ENCODE peak calls at places on chromosomes 16 and 17, in nine cellular contexts. X is kidney, Z is thoracic aorta, N is body of pancreas, I is hepatocyte, T is aorta, W is left lung, D is neural progenitor cell, J is ovary. V is an unnamed sample.

GRCh38 chr16:81366316-81366932 is 51.7 kb downstream of the GAN start:
- DNase-seq in T (no peak), N (peak), J (no peak), Z (no peak), D (peak), I (peak), W (no peak), X (no peak), V (peak)

GRCh38 chr17:47099987-47100711 is 88.9 kb downstream of the CDC27 start:
- DNase-seq in J (peak), I (peak), N (peak), T (peak), W (peak), X (peak), Z (peak), D (peak), V (peak)

GRCh38 chr16:57372372-57373116 is at the start of gene CX3CL1:
- DNase-seq in N (peak), X (peak), W (peak), Z (no peak), D (peak), T (peak), J (peak), I (peak), V (peak)

GRCh38 chr17:61449707-61450640 is 2.2 kb upstream of the TBX4 start:
- DNase-seq in D (no peak), W (no peak), T (no peak), Z (no peak), N (no peak), I (no peak), J (no peak), X (no peak), V (no peak)

GRCh38 chr17:1493291-1493980 is 950 bp upstream of the MYO1C start:
- DNase-seq in I (no peak), D (no peak), N (no peak), W (peak), J (no peak), T (no peak), Z (no peak), X (no peak), V (no peak)

GRCh38 chr17:41307647-41308046 is 1.5 kb downstream of the KRTAP16-1 start:
- DNase-seq in T (peak), W (peak), J (no peak), X (peak), N (no peak), Z (no peak), D (peak), I (no peak), V (no peak)

GRCh38 chr16:31262084-31262483 is 2.3 kb downstream of the ITGAM start:
- DNase-seq in J (no peak), I (no peak), T (peak), W (no peak), X (no peak), N (no peak), Z (no peak), D (no peak), V (no peak)

GRCh38 chr16:8928467-8928957 is 35.2 kb downstream of the USP7 start:
- DNase-seq in J (peak), N (peak), D (no peak), W (no peak), T (no peak), I (peak), Z (no peak), X (no peak), V (no peak)

GRCh38 chr17:45293413-45294211 is 23.2 kb downstream of the MAP3K14 start:
- DNase-seq in Z (peak), D (no peak), N (peak), W (peak), T (peak), J (peak), I (peak), X (peak), V (peak)

GRCh38 chr17:3895354-3895753 is 2.5 kb upstream of the CAMKK1 start:
- DNase-seq in I (no peak), D (no peak), Z (no peak), X (no peak), N (no peak), T (no peak), W (no peak), J (no peak), V (no peak)

GRCh38 chr16:3058173-3059030 is 7.0 kb upstream of the IL32 start:
- DNase-seq in Z (no peak), W (peak), T (no peak), D (peak), N (peak), I (peak), J (peak), X (peak), V (peak)

GRCh38 chr17:49575524-49576120 is at the start of gene NXPH3:
- DNase-seq in D (peak), X (peak), I (peak), Z (no peak), N (peak), W (peak), T (peak), J (peak), V (peak)

GRCh38 chr16:49352923-49353322 is 20.7 kb upstream of the C16orf78 start:
- DNase-seq in D (peak), J (no peak), N (no peak), T (no peak), Z (no peak), W (no peak), I (peak), X (no peak), V (no peak)

GRCh38 chr17:15451681-15452080 is 15.7 kb downstream of the CDRT4 start:
- DNase-seq in I (no peak), W (no peak), X (no peak), Z (no peak), D (no peak), T (no peak), J (no peak), N (no peak), V (no peak)

GRCh38 chr16:81889896-81890634 is 111.0 kb downstream of the PLCG2 start:
- DNase-seq in I (peak), W (no peak), D (peak), T (no peak), X (no peak), J (no peak), N (peak), Z (no peak), V (peak)

GRCh38 chr16:63461248-63461841 is 1425.1 kb upstream of the CDH8 start:
- DNase-seq in W (no peak), T (no peak), J (peak), N (peak), X (no peak), I (peak), Z (no peak), D (peak), V (peak)

GRCh38 chr16:74735162-74735452 is 34.4 kb upstream of the MLKL start:
- DNase-seq in W (no peak), D (no peak), I (no peak), J (no peak), N (no peak), Z (no peak), X (peak), T (no peak), V (no peak)

GRCh38 chr16:75320435-75320834 is 69.0 kb upstream of the BCAR1 start:
- DNase-seq in Z (no peak), X (no peak), T (no peak), I (no peak), W (no peak), J (no peak), N (no peak), D (peak), V (no peak)

GRCh38 chr17:44769647-44770084 is 10.9 kb downstream of the ADAM11 start:
- DNase-seq in D (no peak), X (no peak), I (no peak), N (no peak), W (no peak), T (no peak), Z (no peak), J (no peak), V (no peak)

GRCh38 chr16:75593825-75594820 is 27.9 kb downstream of the GABARAPL2 start:
- DNase-seq in Z (no peak), D (no peak), N (no peak), T (no peak), I (peak), J (no peak), W (no peak), X (no peak), V (no peak)

GRCh38 chr17:12627776-12628491 is 37.8 kb upstream of the MYOCD start:
- DNase-seq in T (no peak), X (no peak), Z (no peak), J (no peak), I (peak), N (no peak), D (no peak), W (no peak), V (no peak)

GRCh38 chr16:64412578-64413280 is 709.1 kb downstream of the CDH11 start:
- DNase-seq in J (no peak), I (no peak), Z (peak), W (no peak), T (no peak), X (no peak), N (no peak), D (no peak), V (no peak)

GRCh38 chr17:73489333-73489732 is 154.9 kb downstream of the SDK2 start:
- DNase-seq in D (no peak), Z (no peak), I (no peak), T (no peak), X (peak), J (no peak), N (no peak), W (no peak), V (no peak)

GRCh38 chr17:31594416-31594815 is 202.9 kb downstream of the RAB11FIP4 start:
- DNase-seq in T (peak), D (no peak), X (no peak), W (no peak), I (no peak), J (no peak), N (no peak), Z (no peak), V (no peak)

GRCh38 chr17:29250666-29251065 is 4.0 kb downstream of the CRYBA1 start:
- DNase-seq in D (no peak), Z (no peak), N (no peak), J (no peak), I (no peak), X (no peak), W (no peak), T (no peak), V (no peak)

GRCh38 chr16:24635900-24636610 is 93.4 kb upstream of the TNRC6A start:
- DNase-seq in W (no peak), D (no peak), Z (no peak), T (peak), J (peak), N (peak), X (peak), I (peak), V (peak)

GRCh38 chr16:23520500-23520899 is 10.2 kb upstream of the GGA2 start:
- DNase-seq in Z (no peak), I (no peak), J (no peak), X (no peak), D (no peak), W (no peak), N (no peak), T (no peak), V (no peak)

GRCh38 chr16:31874354-31875111 is 926 bp downstream of the ZNF267 start:
- DNase-seq in J (no peak), T (no peak), D (peak), N (peak), I (peak), W (no peak), Z (no peak), X (no peak), V (no peak)

GRCh38 chr16:51146256-51146924 is 4.7 kb downstream of the SALL1 start:
- DNase-seq in X (no peak), D (peak), W (no peak), T (no peak), J (no peak), Z (no peak), N (no peak), I (no peak), V (no peak)

GRCh38 chr16:68079616-68080344 is 5.4 kb upstream of the NFATC3 start:
- DNase-seq in J (peak), D (no peak), I (peak), T (peak), N (peak), W (peak), Z (no peak), X (peak), V (no peak)

GRCh38 chr17:50689251-50689650 is 18.5 kb downstream of the ANKRD40 start:
- DNase-seq in I (peak), Z (no peak), W (no peak), N (no peak), X (peak), T (no peak), D (peak), J (peak), V (no peak)

GRCh38 chr17:16872836-16873653 is 98.9 kb downstream of the TNFRSF13B start:
- DNase-seq in T (peak), D (peak), X (no peak), I (peak), W (no peak), J (no peak), N (peak), Z (no peak), V (no peak)

GRCh38 chr17:45398800-45399199 is 33.9 kb downstream of the ARHGAP27 start:
- DNase-seq in I (no peak), T (no peak), N (no peak), Z (no peak), D (peak), X (no peak), W (no peak), J (no peak), V (no peak)

GRCh38 chr17:67105213-67105612 is 60.9 kb downstream of the CACNG1 start:
- DNase-seq in I (no peak), X (no peak), W (no peak), Z (no peak), D (no peak), J (no peak), T (no peak), N (no peak), V (no peak)

GRCh38 chr17:77107506-77108433 is 33.0 kb upstream of the SEC14L1 start:
- DNase-seq in Z (no peak), I (no peak), T (no peak), N (no peak), X (no peak), W (no peak), D (no peak), J (no peak), V (no peak)

GRCh38 chr16:81432899-81433560 is 11.6 kb upstream of the CMIP start:
- DNase-seq in X (peak), J (no peak), T (no peak), W (no peak), Z (no peak), D (no peak), N (no peak), I (no peak), V (no peak)

GRCh38 chr16:83967838-83968482 is at the start of gene NECAB2:
- DNase-seq in J (peak), Z (no peak), N (peak), W (peak), T (no peak), D (peak), X (peak), I (peak), V (no peak)

GRCh38 chr16:12901204-12901596 is 198 bp upstream of the SHISA9 start:
- DNase-seq in T (no peak), I (peak), D (peak), J (no peak), N (no peak), W (no peak), Z (no peak), X (no peak), V (no peak)

GRCh38 chr16:22189473-22190168 is 16.5 kb upstream of the EEF2K start:
- DNase-seq in X (peak), I (peak), Z (no peak), W (no peak), D (no peak), J (peak), T (peak), N (peak), V (peak)

GRCh38 chr16:85206472-85207356 is 94.4 kb upstream of the CIBAR2 start:
- DNase-seq in W (peak), Z (peak), T (peak), X (peak), D (peak), J (peak), I (peak), N (peak), V (peak)
- H3K27ac ChIP-seq in W (no peak), Z (peak), T (peak), X (no peak), D (no peak), J (peak), I (peak), N (peak), V (no peak)

DNA sequence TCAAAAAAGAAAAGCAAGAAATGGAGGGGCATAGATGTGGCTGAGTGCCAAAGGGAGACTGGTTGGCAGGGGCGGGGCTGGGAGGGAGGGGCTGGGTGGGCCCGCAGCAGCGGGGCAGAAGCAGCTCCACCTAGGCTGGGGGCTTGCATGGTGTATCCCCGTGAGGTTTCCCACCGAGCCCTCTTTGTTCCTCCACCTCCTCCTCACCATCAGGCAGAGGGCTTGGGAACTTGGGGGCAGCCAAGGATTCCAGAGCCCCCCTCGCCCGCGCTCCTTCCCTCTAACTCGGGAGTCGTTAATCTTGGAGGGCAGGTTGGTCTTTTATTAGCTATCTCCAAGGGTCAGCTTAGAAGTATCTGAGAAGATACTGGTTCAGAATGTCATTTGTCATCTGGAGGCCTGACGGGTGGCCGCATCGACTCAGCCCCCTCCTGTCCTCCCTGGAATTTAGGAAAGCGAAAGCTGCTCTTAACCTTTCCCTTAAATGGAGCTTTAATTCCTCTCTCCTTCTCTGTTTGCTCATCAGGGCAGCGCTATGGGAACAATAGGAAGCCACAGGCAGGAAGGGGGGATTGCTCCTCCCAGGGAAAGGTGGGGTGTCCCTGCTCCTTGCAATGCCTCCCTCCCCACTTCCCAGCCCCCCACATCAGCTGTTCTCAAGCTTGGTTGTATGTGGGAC is 274.3 kb upstream of the XYLT1 start:
- DNase-seq in T (no peak), W (no peak), D (peak), N (no peak), J (no peak), Z (no peak), I (no peak), X (no peak), V (no peak)
- H3K27ac ChIP-seq in T (no peak), W (no peak), D (peak), N (no peak), J (no peak), Z (no peak), I (no peak), X (no peak), V (peak)

DNA sequence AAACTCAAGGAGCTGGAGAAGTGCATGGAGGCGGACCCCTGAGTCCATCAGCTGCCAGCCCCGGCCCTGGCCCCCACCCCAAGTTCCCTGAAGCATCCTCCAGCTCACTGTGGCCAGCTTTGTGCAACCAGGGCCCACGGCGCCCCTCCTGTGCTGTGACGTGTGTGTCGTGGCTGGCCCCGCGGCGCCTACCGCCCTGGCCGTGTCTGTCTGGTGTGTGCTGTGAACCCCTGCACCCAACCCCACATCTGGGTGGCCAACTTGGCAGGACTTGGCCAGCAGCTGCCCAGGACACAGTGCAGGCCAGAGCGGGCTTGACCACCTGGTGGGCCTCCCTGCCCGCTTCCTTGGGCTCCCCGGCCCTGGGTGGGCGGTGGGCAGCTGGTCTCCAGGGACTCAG is 3.2 kb downstream of the TSR3 start:
- DNase-seq in Z (no peak), I (no peak), X (no peak), N (no peak), T (no peak), D (no peak), J (no peak), W (no peak), V (no peak)
- H3K27ac ChIP-seq in Z (no peak), I (no peak), X (no peak), N (no peak), T (no peak), D (no peak), J (no peak), W (no peak), V (no peak)

GRCh38 chr17:39801055-39801454 is 63.1 kb downstream of the IKZF3 start:
- DNase-seq in Z (no peak), J (no peak), W (no peak), T (no peak), I (no peak), D (peak), X (no peak), N (no peak), V (no peak)

GRCh38 chr17:39800540-39800939 is 62.8 kb downstream of the GRB7 start:
- DNase-seq in D (no peak), I (no peak), T (no peak), J (no peak), N (no peak), Z (no peak), X (no peak), W (no peak), V (no peak)

GRCh38 chr17:39804839-39805238 is 59.3 kb downstream of the IKZF3 start:
- DNase-seq in I (no peak), D (no peak), N (no peak), T (no peak), X (no peak), J (no peak), Z (no peak), W (no peak), V (no peak)

GRCh38 chr17:39794249-39794970 is 56.7 kb downstream of the GRB7 start:
- DNase-seq in J (no peak), X (no peak), N (no peak), D (no peak), I (no peak), T (no peak), Z (no peak), W (no peak), V (no peak)

GRCh38 chr17:39799395-39799794 is 61.7 kb downstream of the GRB7 start:
- DNase-seq in W (no peak), X (no peak), I (no peak), N (no peak), Z (no peak), D (no peak), T (no peak), J (no peak), V (no peak)
- H3K27ac ChIP-seq in W (no peak), X (no peak), I (no peak), N (no peak), Z (no peak), D (no peak), T (no peak), J (no peak), V (no peak)

DNA sequence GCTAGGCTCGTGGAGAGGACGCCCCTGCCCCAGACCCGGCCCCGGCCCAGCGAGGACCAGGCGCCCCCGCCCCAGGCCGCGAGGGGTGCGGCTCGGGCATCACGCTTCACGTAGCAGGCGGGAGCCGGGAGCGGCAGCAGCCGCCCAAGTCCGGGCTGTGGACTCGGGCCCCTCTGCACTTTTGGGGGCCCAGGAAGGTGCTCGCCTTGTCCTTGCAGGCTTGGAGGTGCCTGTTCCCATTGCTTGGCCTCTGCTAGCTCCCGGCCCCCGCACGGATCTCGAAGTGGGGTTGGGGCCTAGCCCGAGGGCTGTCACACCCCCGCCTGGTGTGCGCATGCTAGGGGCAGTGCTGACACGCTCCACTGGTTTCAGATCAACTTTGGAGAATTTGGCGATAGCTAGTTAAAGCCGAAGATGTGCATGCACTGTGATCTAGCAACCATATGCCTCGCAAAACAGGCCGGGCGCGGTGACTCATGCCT is 55.7 kb downstream of the WSB1 start:
- DNase-seq in J (peak), N (no peak), D (no peak), X (peak), Z (no peak), T (peak), I (no peak), W (no peak), V (no peak)
- H3K27ac ChIP-seq in J (peak), N (peak), D (no peak), X (peak), Z (peak), T (peak), I (peak), W (peak), V (peak)

GRCh38 chr17:78341559-78342437 is 18.1 kb downstream of the SOCS3 start:
- DNase-seq in T (peak), J (peak), D (peak), X (peak), I (peak), Z (no peak), W (peak), N (peak), V (peak)
- H3K27ac ChIP-seq in T (peak), J (peak), D (no peak), X (peak), I (peak), Z (peak), W (peak), N (peak), V (peak)

GRCh38 chr16:89476379-89476778 is 14.0 kb downstream of the ANKRD11 start:
- DNase-seq in I (no peak), T (no peak), J (no peak), Z (no peak), X (no peak), N (no peak), W (no peak), D (no peak), V (peak)
- H3K27ac ChIP-seq in I (peak), T (no peak), J (no peak), Z (no peak), X (no peak), N (no peak), W (no peak), D (peak), V (no peak)

V was measured in prostate gland.